ENCODE peak calls at places on chromosomes 16 and 17, in four cellular contexts. Q, G, N and F are unnamed samples.
A peak's percentile ranks its signal among the peaks of the same experiment; 100 is the strongest.

GRCh38 chr16:30004424-30004776 is 6.4 kb downstream of the DOC2A start:
- DNase-seq in Q (no peak), G (no peak), N (no peak), F (no peak)

GRCh38 chr17:45783593-45784292 is 377 bp upstream of the CRHR1 start:
- DNase-seq in Q (no peak), G (peak; percentile 70), N (no peak), F (no peak)

GRCh38 chr17:53791551-53791950 is 31.2 kb upstream of the KIF2B start:
- DNase-seq in Q (no peak), G (no peak), N (no peak), F (no peak)

GRCh38 chr16:12159028-12159427 is 182.5 kb downstream of the SNX29 start:
- DNase-seq in Q (no peak), G (no peak), N (no peak), F (no peak)

GRCh38 chr17:32445075-32445427 is 741 bp downstream of the PSMD11 start:
- DNase-seq in Q (no peak), G (peak; percentile 24), N (peak; percentile 37), F (no peak)

GRCh38 chr16:21097151-21097550 is 53.5 kb downstream of the DNAH3 start:
- DNase-seq in Q (no peak), G (no peak), N (no peak), F (no peak)

GRCh38 chr17:68290955-68291835 is at the start of the genes ARSG and SLC16A6:
- DNase-seq in Q (no peak), G (peak; percentile 86), N (peak; percentile 78), F (no peak)

GRCh38 chr17:21676281-21677111 is 15.8 kb upstream of the KCNJ18 start:
- DNase-seq in Q (no peak), G (no peak), N (no peak), F (no peak)

GRCh38 chr17:81483085-81483861 is 29.3 kb downstream of the ACTG1 start:
- DNase-seq in Q (no peak), G (no peak), N (no peak), F (peak; percentile 57)

GRCh38 chr16:8675183-8676159 is 1.1 kb downstream of the ABAT start:
- DNase-seq in Q (no peak), G (no peak), N (peak; percentile 96), F (no peak)

GRCh38 chr16:52545544-52546262 is 1.2 kb downstream of the TOX3 start:
- DNase-seq in Q (no peak), G (no peak), N (no peak), F (no peak)
- TF ChIP-seq BRCA1 in Q (no peak), G (no peak), N (no peak), F (no peak)

GRCh38 chr16:67082891-67083290 is 26.9 kb upstream of the PHAF1 start:
- DNase-seq in Q (no peak), G (no peak), N (no peak), F (no peak)
- H3K36me3 ChIP-seq in Q (peaks cover 4% of the 10 kb centered on the region), G (peaks cover 19% of the 10 kb centered on the region), N (peaks cover 4% of the 10 kb centered on the region), F (no peaks in the 10 kb centered on the region)

GRCh38 chr17:2030779-2031163 is 818 bp downstream of the DPH1 start:
- DNase-seq in Q (no peak), G (peak; percentile 64), N (no peak), F (no peak)
- TF ChIP-seq BRCA1 in Q (no peak), G (no peak), N (no peak), F (no peak)

DNA sequence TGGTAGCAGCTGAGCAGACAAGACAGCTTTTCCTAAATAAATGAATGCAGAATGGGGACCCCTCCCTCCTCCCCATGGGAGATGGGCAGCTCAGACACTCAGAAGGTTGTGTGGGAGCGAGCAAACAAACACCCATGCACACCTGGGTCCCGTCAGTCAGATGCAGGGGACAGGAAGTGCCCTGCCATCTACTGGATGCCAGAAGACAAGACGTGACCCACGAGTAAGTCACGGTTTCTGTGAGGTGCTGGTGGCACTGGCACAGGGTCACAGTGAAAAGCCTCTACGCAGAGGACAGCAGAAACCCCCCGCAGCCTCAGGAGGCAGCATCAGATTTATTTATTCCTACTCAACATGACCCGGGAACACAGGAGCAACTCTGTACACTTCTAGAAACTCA is 8.4 kb downstream of the HBQ1 start:
- DNase-seq in Q (no peak), G (peak; percentile 21), N (peak; percentile 26), F (no peak)
- H3K36me3 ChIP-seq in Q (peaks cover 16% of the 10 kb centered on the region), G (peaks cover 73% of the 10 kb centered on the region), N (peaks cover 28% of the 10 kb centered on the region), F (peaks cover 31% of the 10 kb centered on the region)

DNA sequence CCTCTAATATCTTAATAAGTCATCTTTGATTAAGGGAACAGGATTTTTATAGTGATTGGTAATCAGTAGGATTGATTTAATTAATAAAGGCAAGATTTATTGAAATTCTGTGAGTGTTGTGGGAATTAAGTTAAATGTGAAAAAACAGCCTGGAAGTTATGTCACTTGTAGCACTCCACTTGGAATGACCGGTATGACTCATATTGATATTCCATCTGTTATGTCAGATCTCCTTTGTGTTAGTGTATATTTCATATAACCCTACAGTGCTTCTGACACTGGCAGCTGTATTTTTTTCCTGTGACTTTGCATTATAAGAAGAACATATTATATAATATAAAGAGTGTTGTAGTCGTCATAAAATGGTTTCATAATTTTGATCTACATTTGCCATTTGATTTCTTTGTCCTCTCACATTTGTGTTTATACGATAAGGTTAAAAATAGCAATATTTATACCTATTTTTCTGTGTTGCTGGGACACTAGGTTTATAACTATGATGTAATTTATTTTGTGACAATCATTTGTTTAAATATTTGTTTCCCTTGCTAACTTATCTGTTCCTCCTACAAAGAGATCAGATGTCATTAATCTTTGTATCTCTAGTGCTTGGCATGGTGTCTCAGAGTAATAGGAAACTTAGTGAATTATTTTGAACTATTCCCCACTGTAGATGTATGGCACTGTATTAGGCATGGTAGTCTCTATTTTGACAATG is 249.0 kb downstream of the BCAS3 start:
- DNase-seq in Q (no peak), G (no peak), N (no peak), F (no peak)
- TF ChIP-seq BRCA1 in Q (no peak), G (no peak), N (no peak), F (no peak)

GRCh38 chr16:87443964-87444363 is 48.9 kb downstream of the ZCCHC14 start:
- DNase-seq in Q (no peak), G (no peak), N (no peak), F (no peak)

GRCh38 chr16:87448866-87449265 is 44.0 kb downstream of the ZCCHC14 start:
- DNase-seq in Q (no peak), G (no peak), N (no peak), F (no peak)

GRCh38 chr16:87447323-87447722 is 45.5 kb downstream of the ZCCHC14 start:
- DNase-seq in Q (no peak), G (no peak), N (no peak), F (no peak)

GRCh38 chr16:87445486-87445885 is 47.3 kb downstream of the ZCCHC14 start:
- DNase-seq in Q (no peak), G (no peak), N (no peak), F (no peak)

DNA sequence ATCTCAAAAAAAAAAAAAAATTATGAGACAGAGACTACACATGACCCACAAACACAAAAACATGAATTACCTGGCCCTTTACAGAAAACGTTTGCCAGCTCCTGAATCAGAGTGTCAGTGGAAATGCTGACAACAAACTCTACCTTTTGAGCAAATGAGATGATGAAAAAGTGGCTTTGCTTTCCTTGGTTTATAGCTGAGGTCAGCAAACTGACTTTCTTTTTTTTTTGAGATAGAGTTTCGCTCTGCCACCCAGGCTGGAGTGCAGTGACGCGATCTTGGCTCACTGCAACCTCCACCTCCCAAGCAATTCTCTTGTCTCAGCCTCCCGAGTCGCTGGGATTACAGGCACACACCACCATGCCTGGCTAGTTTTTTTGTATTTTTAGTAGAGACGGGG is 46.3 kb downstream of the ZCCHC14 start:
- DNase-seq in Q (no peak), G (no peak), N (no peak), F (no peak)
- H3K36me3 ChIP-seq in Q (no peaks in the 10 kb centered on the region), G (peaks cover 19% of the 10 kb centered on the region), N (peaks cover 24% of the 10 kb centered on the region), F (peaks cover 12% of the 10 kb centered on the region)

DNA sequence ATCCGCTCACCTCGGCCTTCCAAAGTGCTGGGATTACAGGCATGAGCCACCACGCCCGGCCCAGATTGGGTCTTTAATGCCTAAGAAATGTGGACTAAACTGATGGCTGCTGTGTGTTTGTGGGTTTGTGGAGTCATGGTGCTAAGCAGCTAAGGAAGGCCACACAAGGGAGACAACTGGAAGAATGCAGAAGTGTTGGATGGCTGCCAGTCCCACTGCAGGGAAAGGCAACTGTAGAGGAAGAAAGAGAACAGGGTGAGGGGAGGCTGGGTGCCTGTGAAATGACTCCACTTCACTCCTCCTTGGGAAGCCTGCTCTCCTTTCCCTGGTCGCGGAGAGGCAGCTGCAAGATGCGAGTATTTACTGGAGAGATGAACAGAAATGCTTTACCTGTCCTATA is 23.5 kb upstream of the SIAH1 start:
- DNase-seq in Q (no peak), G (no peak), N (no peak), F (no peak)
- TF ChIP-seq BRCA1 in Q (no peak), G (no peak), N (no peak), F (no peak)